ENCODE peak calls at places on chromosomes 4 and X, in eight cellular contexts. I is hepatocyte, Z is mesenchymal stem cell, V is IMR-90, Y is fibroblast of lung, M is SK-N-SH, E is HepG2, R is astrocyte. Q is an unnamed sample. For H3K27me3 and H3K4me1, the result is how much of the 10 kb centered on the place peaks cover.

GRCh38 chr4:98181815-98182214 is 38.5 kb upstream of the STPG2 start:
- DNase-seq in I (peak), Z (peak), V (peak), Y (peak), M (no peak), E (no peak), R (peak), Q (no peak)

GRCh38 chrX:149505671-149506070 is 565 bp upstream of the IDS start:
- DNase-seq in I (no peak), Z (no peak), V (no peak), Y (no peak), M (no peak), E (no peak), R (no peak), Q (no peak)

GRCh38 chrX:15525664-15526416 is 25.2 kb downstream of the BMX start:
- DNase-seq in I (no peak), Z (no peak), V (no peak), Y (no peak), M (no peak), E (no peak), R (no peak), Q (peak)

GRCh38 chr4:38857354-38858096 is 908 bp upstream of the TLR6 start:
- DNase-seq in I (peak), Z (peak), V (peak), Y (peak), M (no peak), E (no peak), R (peak), Q (peak)

GRCh38 chr4:52751349-52751911 is at the start of gene ERVMER34-1:
- DNase-seq in I (peak), Z (peak), V (no peak), Y (peak), M (peak), E (no peak), R (peak), Q (peak)

GRCh38 chr4:98517444-98518021 is 140.9 kb downstream of the TSPAN5 start:
- DNase-seq in I (no peak), Z (peak), V (peak), Y (peak), M (no peak), E (peak), R (peak), Q (peak)

GRCh38 chrX:69289046-69289838 is 124.0 kb upstream of the PJA1 start:
- DNase-seq in I (peak), Z (no peak), V (no peak), Y (no peak), M (no peak), E (no peak), R (no peak), Q (no peak)

GRCh38 chr4:537436-538264 is 38.4 kb downstream of the TMEM271 start:
- DNase-seq in I (no peak), Z (no peak), V (no peak), Y (no peak), M (no peak), E (no peak), R (no peak), Q (no peak)

GRCh38 chr4:95197353-95197752 is 351.4 kb downstream of the UNC5C start:
- DNase-seq in I (no peak), Z (no peak), V (no peak), Y (no peak), M (no peak), E (no peak), R (no peak), Q (no peak)

GRCh38 chrX:39261446-39262147 is 460.3 kb downstream of the MID1IP1 start:
- DNase-seq in I (peak), Z (peak), V (no peak), Y (peak), M (peak), E (peak), R (peak), Q (peak)

GRCh38 chr4:153402366-153402765 is 57.9 kb downstream of the MND1 start:
- DNase-seq in I (no peak), Z (peak), V (no peak), Y (peak), M (no peak), E (no peak), R (peak), Q (no peak)

GRCh38 chr4:10281996-10282395 is 165.4 kb upstream of the WDR1 start:
- DNase-seq in I (no peak), Z (no peak), V (no peak), Y (no peak), M (no peak), E (no peak), R (no peak), Q (no peak)

DNA sequence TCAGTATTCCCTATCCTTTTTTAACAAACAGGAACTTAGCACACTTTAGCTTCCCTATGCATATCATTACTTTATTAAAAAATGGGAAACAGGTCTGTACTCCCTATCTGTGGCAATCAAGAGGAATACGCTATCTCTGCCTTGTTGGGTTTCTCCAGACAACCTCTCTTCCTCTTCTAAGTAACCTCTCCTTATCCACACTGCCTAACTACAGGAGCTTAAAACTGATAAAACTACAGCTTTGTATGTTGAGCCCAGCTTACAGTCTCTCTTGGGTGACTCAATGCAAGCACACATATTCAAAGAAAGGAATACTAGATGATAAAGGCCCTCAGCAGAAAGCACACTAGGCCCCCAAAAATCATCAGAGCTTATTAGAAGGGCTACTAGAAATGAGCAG is 8.9 kb downstream of the NUP62CL start:
- DNase-seq in I (no peak), Z (no peak), V (no peak), Y (no peak), M (no peak), E (no peak), R (no peak), Q (no peak)
- H3K27me3 ChIP-seq in I (under half), Z (under half), V (under half), Y (under half), M (under half), E (under half), R (under half), Q (under half)

DNA sequence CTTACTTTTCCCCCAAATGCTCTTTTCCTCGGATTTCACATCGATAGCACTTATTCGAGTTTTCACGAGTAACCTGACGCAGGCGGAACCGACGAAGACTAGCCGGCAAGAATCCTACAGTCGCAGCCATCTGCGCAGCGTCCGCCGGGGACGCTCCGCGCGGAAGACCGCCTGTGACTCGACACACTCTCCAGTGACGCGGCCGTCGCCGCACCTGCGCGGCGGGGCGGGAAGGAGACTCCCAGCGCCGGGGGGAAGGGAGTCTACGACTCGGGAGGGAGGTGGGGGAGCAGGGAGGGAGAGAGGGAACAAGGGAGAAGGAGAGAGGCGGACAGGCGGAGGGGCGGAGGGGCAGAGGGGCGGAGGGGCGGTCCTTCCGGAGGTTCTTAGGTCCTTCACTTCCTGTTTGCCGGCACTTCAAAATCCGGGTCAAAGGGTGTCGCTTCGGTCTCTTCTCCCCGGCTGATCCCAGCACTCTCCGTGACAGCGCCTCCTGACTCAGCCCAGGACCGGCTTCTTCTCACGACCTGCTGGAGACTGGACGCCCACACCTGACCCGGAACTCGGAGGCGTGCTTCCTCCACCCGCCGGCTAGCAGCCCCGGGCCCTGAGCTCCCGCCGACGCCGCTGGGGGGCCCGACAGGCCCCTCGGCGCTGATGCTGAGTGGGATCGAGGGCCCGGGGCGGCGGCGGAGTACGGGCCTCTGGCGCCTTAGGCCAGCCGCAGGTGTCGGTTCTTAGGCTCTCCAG is at the start of gene USP38:
- DNase-seq in I (peak), Z (peak), V (peak), Y (peak), M (peak), E (peak), R (peak), Q (peak)
- H3K4me1 ChIP-seq in I (under half), Z (under half), V (under half), Y (under half), M (under half), E (under half), R (under half), Q (under half)

GRCh38 chr4:128366212-128366611 is 78.6 kb upstream of the PGRMC2 start:
- DNase-seq in I (no peak), Z (no peak), V (no peak), Y (no peak), M (no peak), E (no peak), R (no peak), Q (no peak)

GRCh38 chr4:128376303-128376702 is 88.7 kb upstream of the PGRMC2 start:
- DNase-seq in I (no peak), Z (no peak), V (no peak), Y (no peak), M (no peak), E (no peak), R (no peak), Q (no peak)

GRCh38 chr4:128376958-128377357 is 89.3 kb upstream of the PGRMC2 start:
- DNase-seq in I (no peak), Z (no peak), V (no peak), Y (no peak), M (no peak), E (no peak), R (no peak), Q (no peak)

GRCh38 chr4:128371004-128371777 is 83.6 kb upstream of the PGRMC2 start:
- DNase-seq in I (no peak), Z (peak), V (peak), Y (peak), M (no peak), E (no peak), R (peak), Q (no peak)
- H2AFZ ChIP-seq in I (no peak), Z (no peak), V (peak), Y (no peak), M (no peak), E (no peak), R (no peak), Q (no peak)

GRCh38 chrX:103550415-103551051 is 31.2 kb upstream of the RAB40A start:
- DNase-seq in I (no peak), Z (no peak), V (no peak), Y (no peak), M (no peak), E (no peak), R (no peak), Q (peak)

GRCh38 chrX:103554687-103555417 is 30.5 kb upstream of the TCEAL4 start:
- DNase-seq in I (peak), Z (peak), V (peak), Y (peak), M (peak), E (no peak), R (peak), Q (no peak)

GRCh38 chrX:103556941-103557340 is 28.4 kb upstream of the TCEAL4 start:
- DNase-seq in I (peak), Z (no peak), V (no peak), Y (no peak), M (no peak), E (peak), R (no peak), Q (peak)

GRCh38 chrX:103549920-103550319 is 30.6 kb upstream of the RAB40A start:
- DNase-seq in I (no peak), Z (no peak), V (no peak), Y (no peak), M (no peak), E (no peak), R (no peak), Q (no peak)

GRCh38 chrX:103552236-103552635 is 32.9 kb upstream of the RAB40A start:
- DNase-seq in I (no peak), Z (no peak), V (no peak), Y (no peak), M (no peak), E (peak), R (no peak), Q (no peak)
- H3K27me3 ChIP-seq in I (under half), Z (under half), V (under half), Y (under half), M (under half), E (under half), R (under half), Q (under half)

GRCh38 chr4:68463796-68464195 is 16.5 kb downstream of the TMPRSS11E start:
- DNase-seq in I (no peak), Z (no peak), V (peak), Y (peak), M (no peak), E (no peak), R (peak), Q (peak)

GRCh38 chr4:68465058-68465457 is 17.8 kb downstream of the TMPRSS11E start:
- DNase-seq in I (no peak), Z (no peak), V (no peak), Y (no peak), M (no peak), E (no peak), R (no peak), Q (peak)

GRCh38 chr4:68461790-68462189 is 14.5 kb downstream of the TMPRSS11E start:
- DNase-seq in I (no peak), Z (no peak), V (no peak), Y (no peak), M (no peak), E (no peak), R (no peak), Q (no peak)

DNA sequence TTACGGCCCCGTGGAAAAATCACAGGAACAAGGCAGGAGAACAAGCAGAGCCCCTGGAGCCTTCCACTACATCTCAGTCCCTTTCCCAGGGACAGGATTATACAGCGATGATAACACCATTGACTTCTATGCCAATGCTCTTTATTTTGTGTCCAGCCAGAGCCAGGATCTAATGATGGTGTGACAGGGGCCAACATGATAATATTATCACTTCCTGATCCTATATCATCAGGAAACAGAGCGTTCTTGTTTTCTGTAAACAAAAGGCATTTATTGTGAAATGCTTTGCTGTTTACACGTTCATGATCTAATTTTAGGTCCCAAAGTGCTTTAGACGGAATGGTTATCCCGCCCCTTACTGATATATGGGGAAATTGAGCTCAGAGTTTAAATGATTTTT is 12.8 kb downstream of the TMPRSS11E start:
- DNase-seq in I (no peak), Z (peak), V (no peak), Y (no peak), M (no peak), E (no peak), R (no peak), Q (no peak)
- H3K4me1 ChIP-seq in I (under half), Z (under half), V (under half), Y (under half), M (under half), E (under half), R (under half), Q (under half)

Q was measured in PC-3.